ENCODE peak calls at places on chromosomes 12 and 14, in six cellular contexts. One of them, this sample, is unnamed.
A peak's percentile ranks its signal among the peaks of the same experiment; 100 is the strongest.

GRCh38 chr12:86712425-86712843 is 456.2 kb upstream of the MGAT4C start:
- DNase-seq in stimulated activated CD8-positive, alpha-beta memory T cell treated with anti-CD3 and anti-CD28 coated beads, Interleukin-12 subunit alpha, Interleukin-12 subunit beta, amount 100 ng/mL, for 4 hours: no peak
- DNase-seq in dermis microvascular lymphatic vessel endothelial cell: peak; percentile 77
- DNase-seq in ascending aorta: no peak
- DNase-seq in ureter: no peak
- DNase-seq in AML-193: no peak
- DNase-seq in this sample: peak; percentile 21

GRCh38 chr12:121811434-121812319 is 7.9 kb downstream of the SETD1B start:
- DNase-seq in stimulated activated CD8-positive, alpha-beta memory T cell treated with anti-CD3 and anti-CD28 coated beads, Interleukin-12 subunit alpha, Interleukin-12 subunit beta, amount 100 ng/mL, for 4 hours: peak; percentile 63
- DNase-seq in dermis microvascular lymphatic vessel endothelial cell: no peak
- DNase-seq in ascending aorta: no peak
- DNase-seq in ureter: peak; percentile 72
- DNase-seq in AML-193: peak; percentile 69
- DNase-seq in this sample: no peak

GRCh38 chr12:29427964-29428363 is 47.0 kb upstream of the ERGIC2 start:
- DNase-seq in stimulated activated CD8-positive, alpha-beta memory T cell treated with anti-CD3 and anti-CD28 coated beads, Interleukin-12 subunit alpha, Interleukin-12 subunit beta, amount 100 ng/mL, for 4 hours: no peak
- DNase-seq in dermis microvascular lymphatic vessel endothelial cell: no peak
- DNase-seq in ascending aorta: no peak
- DNase-seq in ureter: no peak
- DNase-seq in AML-193: peak; percentile 80
- DNase-seq in this sample: no peak

GRCh38 chr14:74888164-74889158 is 6.7 kb downstream of the DLST start:
- DNase-seq in stimulated activated CD8-positive, alpha-beta memory T cell treated with anti-CD3 and anti-CD28 coated beads, Interleukin-12 subunit alpha, Interleukin-12 subunit beta, amount 100 ng/mL, for 4 hours: no peak
- DNase-seq in dermis microvascular lymphatic vessel endothelial cell: no peak
- DNase-seq in ascending aorta: no peak
- DNase-seq in ureter: no peak
- DNase-seq in AML-193: no peak
- DNase-seq in this sample: no peak

GRCh38 chr12:67991158-67991557 is 1.9 kb downstream of the IFNG-AS1 start:
- DNase-seq in stimulated activated CD8-positive, alpha-beta memory T cell treated with anti-CD3 and anti-CD28 coated beads, Interleukin-12 subunit alpha, Interleukin-12 subunit beta, amount 100 ng/mL, for 4 hours: peak; percentile 23
- DNase-seq in dermis microvascular lymphatic vessel endothelial cell: no peak
- DNase-seq in ascending aorta: no peak
- DNase-seq in ureter: no peak
- DNase-seq in AML-193: no peak
- DNase-seq in this sample: no peak

GRCh38 chr14:95508377-95508776 is 8.1 kb downstream of the SYNE3 start:
- DNase-seq in stimulated activated CD8-positive, alpha-beta memory T cell treated with anti-CD3 and anti-CD28 coated beads, Interleukin-12 subunit alpha, Interleukin-12 subunit beta, amount 100 ng/mL, for 4 hours: no peak
- DNase-seq in dermis microvascular lymphatic vessel endothelial cell: no peak
- DNase-seq in ascending aorta: no peak
- DNase-seq in ureter: no peak
- DNase-seq in AML-193: no peak
- DNase-seq in this sample: no peak

GRCh38 chr14:79279645-79280399 is 931.5 kb downstream of the DIO2 start:
- DNase-seq in stimulated activated CD8-positive, alpha-beta memory T cell treated with anti-CD3 and anti-CD28 coated beads, Interleukin-12 subunit alpha, Interleukin-12 subunit beta, amount 100 ng/mL, for 4 hours: no peak
- DNase-seq in dermis microvascular lymphatic vessel endothelial cell: no peak
- DNase-seq in ascending aorta: no peak
- DNase-seq in ureter: no peak
- DNase-seq in AML-193: no peak
- DNase-seq in this sample: no peak

GRCh38 chr12:6965026-6965661 is 5.3 kb downstream of the PHB2 start:
- DNase-seq in stimulated activated CD8-positive, alpha-beta memory T cell treated with anti-CD3 and anti-CD28 coated beads, Interleukin-12 subunit alpha, Interleukin-12 subunit beta, amount 100 ng/mL, for 4 hours: peak; percentile 73
- DNase-seq in dermis microvascular lymphatic vessel endothelial cell: peak; percentile 75
- DNase-seq in ascending aorta: no peak
- DNase-seq in ureter: peak; percentile 93
- DNase-seq in AML-193: peak; percentile 75
- DNase-seq in this sample: peak; percentile 71

GRCh38 chr12:24482882-24483604 is 465.9 kb downstream of the BCAT1 start:
- DNase-seq in stimulated activated CD8-positive, alpha-beta memory T cell treated with anti-CD3 and anti-CD28 coated beads, Interleukin-12 subunit alpha, Interleukin-12 subunit beta, amount 100 ng/mL, for 4 hours: no peak
- DNase-seq in dermis microvascular lymphatic vessel endothelial cell: no peak
- DNase-seq in ascending aorta: no peak
- DNase-seq in ureter: no peak
- DNase-seq in AML-193: no peak
- DNase-seq in this sample: no peak